ENCODE peak calls at places on chromosomes 7 and 10, in nine cellular contexts. B is cardiac fibroblast, F is AG09309, X is osteocyte, O is transverse colon, G is left ventricle myocardium inferior, W is brain microvascular endothelial cell, C is OCI-LY7, J is NB4. E is an unnamed sample.

GRCh38 chr10:106716375-106716774 is 448.1 kb downstream of the SORCS1 start:
- DNase-seq in B (no peak), F (no peak), X (no peak), O (no peak), G (no peak), W (no peak), C (no peak), J (no peak), E (no peak)

GRCh38 chr7:92075455-92076158 is 58.7 kb downstream of the CYP51A1 start:
- DNase-seq in B (no peak), F (no peak), X (no peak), O (no peak), G (no peak), W (no peak), C (no peak), J (no peak), E (no peak)

GRCh38 chr10:32372000-32372875 is 25.3 kb upstream of the EPC1 start:
- DNase-seq in B (peak; percentile 21), F (no peak), X (no peak), O (no peak), G (no peak), W (no peak), C (no peak), J (no peak), E (no peak)

GRCh38 chr7:45024126-45024744 is 24.2 kb downstream of the CCM2 start:
- DNase-seq in B (no peak), F (no peak), X (no peak), O (no peak), G (no peak), W (no peak), C (no peak), J (no peak), E (no peak)

GRCh38 chr10:117241541-117242462 is 888 bp downstream of the SLC18A2 start:
- DNase-seq in B (no peak), F (no peak), X (no peak), O (no peak), G (no peak), W (no peak), C (no peak), J (no peak), E (no peak)

GRCh38 chr10:55065185-55065584 is 264.2 kb upstream of the PCDH15 start:
- DNase-seq in B (no peak), F (no peak), X (no peak), O (no peak), G (no peak), W (no peak), C (no peak), J (no peak), E (no peak)

GRCh38 chr7:149728491-149729375 is 44.7 kb downstream of the ZNF467 start:
- DNase-seq in B (no peak), F (no peak), X (peak; percentile 79), O (no peak), G (no peak), W (no peak), C (no peak), J (no peak), E (no peak)

GRCh38 chr10:43202657-43203490 is 64.0 kb downstream of the RASGEF1A start:
- DNase-seq in B (no peak), F (no peak), X (no peak), O (peak; percentile 46), G (peak; percentile 38), W (no peak), C (peak; percentile 52), J (no peak), E (peak; percentile 22)

GRCh38 chr10:73781879-73782748 is at the start of gene CHCHD1:
- DNase-seq in B (peak; percentile 86), F (peak; percentile 39), X (peak; percentile 96), O (peak; percentile 94), G (peak; percentile 94), W (peak; percentile 84), C (peak; percentile 91), J (peak; percentile 96), E (peak; percentile 85)

GRCh38 chr10:112687647-112688046 is 240.6 kb downstream of the VTI1A start:
- DNase-seq in B (peak; percentile 73), F (peak; percentile 34), X (no peak), O (no peak), G (no peak), W (peak; percentile 17), C (no peak), J (peak; percentile 6), E (no peak)

GRCh38 chr7:108570146-108570755 is 577 bp downstream of the DNAJB9 start:
- DNase-seq in B (peak; percentile 56), F (no peak), X (no peak), O (peak; percentile 70), G (peak; percentile 32), W (peak; percentile 42), C (peak; percentile 58), J (peak; percentile 82), E (no peak)

GRCh38 chr7:97771576-97771975 is 39.7 kb downstream of the TAC1 start:
- DNase-seq in B (no peak), F (no peak), X (no peak), O (peak; percentile 13), G (no peak), W (no peak), C (no peak), J (no peak), E (no peak)

GRCh38 chr10:22246680-22247391 is 29.0 kb upstream of the EBLN1 start:
- DNase-seq in B (peak; percentile 94), F (peak; percentile 59), X (no peak), O (no peak), G (no peak), W (peak; percentile 58), C (no peak), J (no peak), E (no peak)

GRCh38 chr7:18831381-18831901 is 286.0 kb downstream of the TWIST1 start:
- DNase-seq in B (peak; percentile 36), F (no peak), X (no peak), O (no peak), G (no peak), W (no peak), C (no peak), J (no peak), E (no peak)

GRCh38 chr10:15374156-15374555 is 3.1 kb upstream of the FAM171A1 start:
- DNase-seq in B (no peak), F (no peak), X (peak; percentile 13), O (no peak), G (no peak), W (no peak), C (no peak), J (no peak), E (no peak)

GRCh38 chr7:36312064-36312914 is 77.4 kb upstream of the ANLN start:
- DNase-seq in B (no peak), F (no peak), X (peak; percentile 75), O (peak; percentile 72), G (no peak), W (no peak), C (peak; percentile 77), J (no peak), E (no peak)

GRCh38 chr7:67788689-67789088 is 792.1 kb downstream of the TYW1 start:
- DNase-seq in B (no peak), F (no peak), X (no peak), O (no peak), G (no peak), W (no peak), C (no peak), J (no peak), E (no peak)
- TF ChIP-seq CTCF in B (no peak), F (no peak), X (peak; percentile 25), O (no peak), G (peak; percentile 40), W (peak; percentile 4), C (peak; percentile 15), J (peak; percentile 15), E (no peak)

GRCh38 chr7:118404211-118404610 is 179.7 kb downstream of the ANKRD7 start:
- DNase-seq in B (no peak), F (no peak), X (no peak), O (no peak), G (no peak), W (no peak), C (no peak), J (no peak), E (no peak)
- TF ChIP-seq CTCF in B (no peak), F (no peak), X (no peak), O (no peak), G (no peak), W (no peak), C (no peak), J (no peak), E (no peak)

GRCh38 chr7:43799605-43800004 is 41.1 kb downstream of the BLVRA start:
- DNase-seq in B (peak; percentile 6), F (no peak), X (peak; percentile 48), O (no peak), G (no peak), W (no peak), C (no peak), J (no peak), E (no peak)
- TF ChIP-seq CTCF in B (no peak), F (no peak), X (no peak), O (no peak), G (no peak), W (no peak), C (no peak), J (no peak), E (no peak)

GRCh38 chr10:70284542-70285150 is 842 bp upstream of the NPFFR1 start:
- DNase-seq in B (no peak), F (no peak), X (no peak), O (no peak), G (no peak), W (no peak), C (no peak), J (no peak), E (no peak)

GRCh38 chr10:70285432-70285831 is 1.6 kb upstream of the NPFFR1 start:
- DNase-seq in B (no peak), F (no peak), X (no peak), O (no peak), G (no peak), W (no peak), C (no peak), J (no peak), E (no peak)

GRCh38 chr10:70283071-70283444 is 746 bp downstream of the NPFFR1 start:
- DNase-seq in B (no peak), F (no peak), X (no peak), O (no peak), G (no peak), W (no peak), C (no peak), J (no peak), E (no peak)

GRCh38 chr10:70286616-70287015 is 2.8 kb upstream of the NPFFR1 start:
- DNase-seq in B (no peak), F (no peak), X (no peak), O (no peak), G (no peak), W (no peak), C (no peak), J (no peak), E (no peak)

GRCh38 chr10:70283445-70284399 is at the start of gene NPFFR1:
- DNase-seq in B (no peak), F (no peak), X (no peak), O (no peak), G (no peak), W (no peak), C (no peak), J (no peak), E (peak; percentile 20)
- TF ChIP-seq CTCF in B (no peak), F (no peak), X (no peak), O (no peak), G (peak; percentile 28), W (no peak), C (no peak), J (no peak), E (no peak)

GRCh38 chr7:143514995-143515735 is 37.5 kb downstream of the TAS2R41 start:
- DNase-seq in B (peak; percentile 40), F (no peak), X (no peak), O (no peak), G (no peak), W (peak; percentile 42), C (no peak), J (no peak), E (no peak)
- TF ChIP-seq CTCF in B (no peak), F (no peak), X (no peak), O (no peak), G (no peak), W (no peak), C (no peak), J (no peak), E (no peak)

E was measured in omental fat pad.